ENCODE peak calls at places on chromosomes 12 and 14, in five cellular contexts. R, F, K, H and O are unnamed samples.

GRCh38 chr12:3313066-3313465 is 177.9 kb upstream of the PRMT8 start:
- DNase-seq in H (no peak), R (peak; percentile 57), F (no peak), K (peak; percentile 88), O (no peak)

GRCh38 chr12:119082496-119082895 is 96.2 kb upstream of the HSPB8 start:
- DNase-seq in R (no peak), F (peak; percentile 62), H (no peak), K (no peak), O (no peak)

GRCh38 chr14:33432407-33433023 is 493.8 kb downstream of the NPAS3 start:
- DNase-seq in K (peak; percentile 18), F (no peak), R (peak; percentile 11), H (peak; percentile 9), O (peak; percentile 16)

GRCh38 chr12:56219840-56220239 is 1.9 kb downstream of the RNF41 start:
- DNase-seq in F (no peak), R (no peak), K (no peak), H (no peak), O (no peak)

GRCh38 chr14:88993946-88994345 is 169.5 kb downstream of the TTC8 start:
- DNase-seq in F (no peak), R (peak; percentile 76), H (no peak), K (peak; percentile 76), O (no peak)

GRCh38 chr12:89770391-89770790 is 61.8 kb upstream of the ATP2B1 start:
- DNase-seq in R (no peak), K (no peak), F (no peak), H (no peak), O (no peak)

GRCh38 chr14:22190411-22191191 is 398.4 kb downstream of the DAD1 start:
- DNase-seq in F (no peak), R (peak; percentile 21), K (peak; percentile 100), H (no peak), O (no peak)

GRCh38 chr14:68408680-68409079 is 384.2 kb downstream of the ZFP36L1 start:
- DNase-seq in F (no peak), H (no peak), R (no peak), K (peak; percentile 48), O (no peak)

GRCh38 chr12:109462868-109463692 is 14.0 kb downstream of the KCTD10 start:
- DNase-seq in H (no peak), K (peak; percentile 98), R (peak; percentile 76), F (peak; percentile 51), O (peak; percentile 78)

GRCh38 chr12:116284401-116284800 is 6.9 kb upstream of the MED13L start:
- DNase-seq in F (no peak), K (no peak), R (no peak), H (no peak), O (no peak)

GRCh38 chr12:39393890-39394289 is 49.0 kb downstream of the KIF21A start:
- DNase-seq in H (no peak), F (no peak), K (no peak), R (no peak), O (no peak)

GRCh38 chr12:103677341-103677740 is 90.3 kb downstream of the STAB2 start:
- DNase-seq in H (no peak), R (peak; percentile 19), K (no peak), F (no peak), O (no peak)

GRCh38 chr12:12560587-12561304 is 1.9 kb downstream of the DUSP16 start:
- DNase-seq in K (peak; percentile 69), F (peak; percentile 41), H (peak; percentile 53), R (peak; percentile 89), O (peak; percentile 26)

GRCh38 chr12:57888407-57889157 is 42.1 kb upstream of the CTDSP2 start:
- DNase-seq in K (peak; percentile 76), F (no peak), H (peak; percentile 74), R (peak; percentile 98), O (no peak)

GRCh38 chr14:22488522-22489246 is 100.3 kb downstream of the DAD1 start:
- DNase-seq in H (no peak), F (no peak), K (no peak), R (no peak), O (no peak)

GRCh38 chr12:101729842-101730241 is 9.4 kb downstream of the SYCP3 start:
- DNase-seq in R (no peak), H (no peak), F (no peak), K (no peak), O (no peak)

DNA sequence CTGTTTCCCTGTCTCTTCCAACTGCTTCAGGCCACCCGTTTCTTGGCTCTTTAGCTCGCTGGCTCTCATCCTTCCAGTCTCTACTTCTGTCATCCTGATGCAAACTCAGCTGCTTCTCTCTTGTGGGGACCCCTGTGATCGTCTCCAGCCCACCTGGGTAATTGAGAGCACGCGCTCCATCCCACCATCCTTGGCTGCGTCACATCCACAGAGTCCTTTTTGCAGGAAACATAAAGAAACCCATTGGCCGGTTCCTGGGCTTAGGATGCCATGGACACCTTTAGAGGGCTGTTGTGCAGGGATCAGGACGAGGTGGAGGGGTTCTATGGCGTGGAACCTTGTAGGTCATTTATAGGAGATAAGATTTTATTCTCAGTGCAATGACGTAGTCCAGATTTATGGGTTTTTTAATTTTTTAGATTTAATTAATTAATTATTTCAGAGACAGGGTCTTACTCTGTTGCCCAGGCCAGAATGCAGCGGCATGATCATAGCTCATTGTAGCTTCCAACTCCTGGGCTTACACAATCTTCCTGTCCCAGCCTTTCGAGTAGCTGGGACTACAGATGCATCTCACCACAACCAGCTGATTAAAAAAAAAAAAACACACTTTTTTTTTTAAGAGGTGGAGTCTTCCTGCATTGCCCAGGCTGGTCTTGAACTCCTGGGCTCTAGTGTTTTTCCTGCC is 82.6 kb downstream of the CCDC92 start:
- DNase-seq in K (no peak), R (no peak), H (no peak), F (no peak), O (no peak)
- H3K9ac ChIP-seq in K (no peak overlapping the region), R (no peak overlapping the region), H (no peak overlapping the region), F (no peak overlapping the region), O (no peak overlapping the region)

GRCh38 chr12:45991289-45992249 is 1.2 kb upstream of the SCAF11 start:
- DNase-seq in H (peak; percentile 81), F (peak; percentile 79), K (peak; percentile 43), R (peak; percentile 61), O (peak; percentile 48)

GRCh38 chr12:45990468-45991288 is at the start of gene SCAF11:
- DNase-seq in K (peak; percentile 100), R (peak; percentile 100), H (peak; percentile 100), F (peak; percentile 95), O (peak; percentile 99)

GRCh38 chr12:45988259-45988658 is 2.1 kb downstream of the SCAF11 start:
- DNase-seq in R (peak; percentile 63), H (no peak), F (no peak), K (peak; percentile 82), O (no peak)

GRCh38 chr12:45989277-45989856 is 1.0 kb downstream of the SCAF11 start:
- DNase-seq in H (peak; percentile 68), R (peak; percentile 62), K (peak; percentile 26), F (no peak), O (no peak)

DNA sequence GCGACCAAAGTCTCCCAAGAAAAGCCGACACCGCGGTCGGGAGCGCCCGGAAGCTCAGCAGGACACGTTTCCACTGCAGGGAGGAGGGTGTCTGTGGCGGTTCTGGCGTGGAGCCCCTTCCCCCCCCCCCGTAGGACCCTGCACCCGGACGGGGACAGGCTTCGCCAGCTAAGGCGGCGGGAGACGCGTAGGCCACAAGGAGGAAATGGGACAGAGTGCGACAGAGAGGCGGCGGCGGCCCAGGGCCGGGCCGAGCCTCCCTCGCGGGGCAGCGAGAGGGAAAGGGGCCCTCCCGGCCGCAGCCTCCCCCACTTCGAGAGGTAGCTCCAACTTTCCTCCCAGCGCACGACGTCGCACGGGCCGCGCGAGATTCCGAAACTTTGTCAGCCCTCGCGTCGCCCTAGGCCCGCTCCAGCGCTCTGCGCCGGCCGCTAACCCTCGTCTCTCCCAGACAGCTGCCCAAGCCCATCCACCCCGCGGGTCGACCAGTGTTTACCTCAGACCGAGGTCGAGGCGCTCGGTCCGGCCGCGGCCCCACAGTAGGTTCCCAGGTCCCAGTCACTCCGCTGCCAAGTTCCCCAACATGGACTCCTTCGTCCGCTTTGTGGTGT is 412 bp downstream of the SCAF11 start:
- DNase-seq in R (peak; percentile 55), K (peak; percentile 47), F (peak; percentile 60), H (no peak), O (no peak)
- H3K36me3 ChIP-seq in R (peaks cover 1% of the 10 kb centered on the region), K (peaks cover 2% of the 10 kb centered on the region), F (peaks cover 14% of the 10 kb centered on the region), H (no peaks in the 10 kb centered on the region), O (peaks cover 31% of the 10 kb centered on the region)

GRCh38 chr14:59107819-59108218 is 80.6 kb upstream of the DAAM1 start:
- DNase-seq in F (no peak), R (no peak), H (peak; percentile 50), K (no peak), O (no peak)

GRCh38 chr14:59101441-59101840 is 87.0 kb upstream of the DAAM1 start:
- DNase-seq in R (no peak), F (no peak), H (no peak), K (peak; percentile 47), O (no peak)

GRCh38 chr14:59098377-59098776 is 90.1 kb upstream of the DAAM1 start:
- DNase-seq in R (peak; percentile 83), F (no peak), H (no peak), K (peak; percentile 98), O (no peak)

GRCh38 chr14:59100203-59100602 is 88.3 kb upstream of the DAAM1 start:
- DNase-seq in K (no peak), H (no peak), R (no peak), F (no peak), O (no peak)

DNA sequence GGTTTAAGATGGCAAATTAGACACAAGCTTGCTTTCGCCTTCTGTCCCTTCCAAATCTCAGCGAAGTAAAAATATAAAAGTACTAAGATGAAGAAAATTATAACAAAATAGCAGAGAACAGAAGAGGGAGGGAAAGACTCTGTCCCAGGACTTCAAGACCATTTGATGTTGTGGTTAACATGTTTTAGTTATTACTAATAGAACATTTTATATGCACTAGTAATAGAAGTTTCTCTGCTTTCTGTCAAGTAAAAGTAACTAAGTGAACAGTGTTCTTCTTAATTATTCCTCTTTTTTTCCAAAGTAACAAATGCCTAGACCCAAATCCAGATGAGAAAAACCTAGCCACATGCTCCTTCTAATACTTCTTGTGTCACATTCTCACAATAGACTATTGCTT is 85.1 kb upstream of the DAAM1 start:
- DNase-seq in K (peak; percentile 71), H (no peak), F (no peak), R (peak; percentile 12), O (no peak)
- H3K9ac ChIP-seq in K (no peak overlapping the region), H (no peak overlapping the region), F (peak overlapping the region; percentile 27), R (no peak overlapping the region), O (no peak overlapping the region)

GRCh38 chr14:94054936-94055335 is 26.1 kb downstream of the DDX24 start:
- DNase-seq in H (no peak), K (no peak), R (no peak), F (no peak), O (no peak)
- H3K36me3 ChIP-seq in H (no peaks in the 10 kb centered on the region), K (peaks cover 73% of the 10 kb centered on the region), R (peaks cover 57% of the 10 kb centered on the region), F (peaks cover 93% of the 10 kb centered on the region), O (peaks cover 92% of the 10 kb centered on the region)

DNA sequence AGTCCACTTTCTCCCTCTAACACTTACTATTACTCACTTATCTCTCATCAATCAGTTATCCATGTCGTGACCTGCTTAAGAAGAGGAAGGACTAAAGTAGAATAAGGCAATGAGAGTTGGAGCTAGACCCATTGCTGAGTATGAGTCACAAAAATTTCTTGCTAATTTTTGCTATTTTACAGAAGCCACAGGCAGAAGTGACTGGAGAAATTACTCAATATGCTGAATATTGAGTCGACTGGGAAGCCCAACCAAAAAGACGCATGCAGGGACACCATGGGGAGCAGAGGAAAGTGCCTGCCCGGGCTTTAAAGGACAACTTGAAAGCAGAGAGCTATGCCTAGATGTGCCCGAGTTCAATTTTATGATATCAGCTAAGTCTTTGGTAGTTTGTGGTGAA is 115.4 kb upstream of the FOXG1 start:
- DNase-seq in R (peak; percentile 83), F (no peak), H (no peak), K (peak; percentile 5), O (no peak)
- H3K9ac ChIP-seq in R (no peak overlapping the region), F (no peak overlapping the region), H (no peak overlapping the region), K (no peak overlapping the region), O (no peak overlapping the region)